ENCODE peak calls at places on chromosomes 4 and X, in ten cellular contexts. Q, Y, U, S, I, X, W, T, C and B are unnamed samples.

GRCh38 chrX:120790118-120790517 is 85.5 kb downstream of the CT47B1 start:
- DNase-seq in U (no peak), Q (peak; percentile 12), X (no peak), S (peak; percentile 83), C (peak; percentile 78), W (peak; percentile 68), T (no peak), Y (no peak), I (peak; percentile 23), B (no peak)

GRCh38 chrX:30278365-30278764 is 30.8 kb downstream of the NR0B1 start:
- DNase-seq in X (no peak), Y (no peak), T (no peak), U (no peak), C (no peak), W (peak; percentile 42), S (peak; percentile 84), I (no peak), Q (no peak), B (no peak)

GRCh38 chr4:128390475-128390996 is 102.9 kb upstream of the PGRMC2 start:
- DNase-seq in I (no peak), Y (no peak), U (no peak), T (no peak), W (no peak), Q (no peak), C (no peak), X (no peak), S (no peak), B (no peak)

GRCh38 chrX:27917713-27918500 is 63.3 kb downstream of the DCAF8L1 start:
- DNase-seq in Q (no peak), C (no peak), T (no peak), I (no peak), Y (no peak), X (no peak), W (no peak), S (no peak), U (no peak), B (no peak)

GRCh38 chr4:19678763-19679162 is 572.9 kb upstream of the SLIT2 start:
- DNase-seq in T (no peak), W (peak; percentile 94), Y (no peak), Q (no peak), I (no peak), X (no peak), U (no peak), S (peak; percentile 61), C (no peak), B (no peak)

GRCh38 chrX:69305333-69306062 is 140.2 kb upstream of the PJA1 start:
- DNase-seq in C (peak; percentile 89), W (no peak), X (no peak), S (no peak), U (no peak), Y (peak; percentile 39), I (no peak), T (no peak), Q (no peak), B (peak; percentile 52)

GRCh38 chr4:7811536-7812190 is 128.0 kb downstream of the AFAP1 start:
- DNase-seq in Y (no peak), I (no peak), S (no peak), Q (peak; percentile 57), W (peak; percentile 62), X (peak; percentile 63), T (no peak), U (no peak), C (peak; percentile 61), B (peak; percentile 84)

GRCh38 chr4:169270810-169271691 is at the start of gene SH3RF1:
- DNase-seq in C (peak; percentile 92), T (peak; percentile 73), Q (peak; percentile 88), Y (peak; percentile 85), W (peak; percentile 88), S (peak; percentile 72), U (peak; percentile 93), X (peak; percentile 93), I (peak; percentile 89), B (peak; percentile 95)

GRCh38 chr4:130172156-130172555 is 1076.2 kb downstream of the C4orf33 start:
- DNase-seq in Y (no peak), T (no peak), C (no peak), Q (no peak), S (peak; percentile 88), I (no peak), U (no peak), X (no peak), W (no peak), B (no peak)

GRCh38 chr4:140098481-140099132 is 55.4 kb downstream of the MAML3 start:
- DNase-seq in Q (no peak), T (no peak), U (no peak), Y (no peak), C (no peak), S (peak; percentile 82), I (no peak), W (peak; percentile 87), X (no peak), B (no peak)

DNA sequence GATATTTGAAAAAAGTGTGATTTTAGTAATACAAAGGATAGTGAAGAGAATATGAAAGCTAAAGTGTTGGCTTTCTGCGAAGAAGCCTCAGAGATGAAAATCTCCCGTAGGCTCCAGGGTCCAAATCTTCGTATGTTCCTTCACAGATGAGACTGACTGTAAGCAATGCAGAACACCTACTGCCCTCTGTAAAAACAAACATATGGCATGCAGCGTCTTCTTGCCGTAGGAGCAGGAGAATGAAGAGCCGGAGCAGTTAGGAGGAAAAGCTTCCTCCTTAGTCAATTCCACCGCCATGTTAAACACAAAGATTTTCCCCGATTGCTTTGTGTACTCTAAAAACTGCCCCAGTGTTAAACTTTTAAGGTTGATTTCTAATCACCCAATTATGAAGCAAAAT is 22.5 kb downstream of the RWDD4 start:
- DNase-seq in T (no peak), I (no peak), S (no peak), W (no peak), C (no peak), Y (no peak), X (no peak), U (no peak), Q (peak; percentile 14), B (no peak)
- TF ChIP-seq CTCF in T (no peak), I (no peak), S (no peak), W (no peak), C (no peak), Y (no peak), X (no peak), U (peak; percentile 34), Q (no peak), B (no peak)

GRCh38 chrX:104270212-104270611 is 15.5 kb upstream of the ESX1 start:
- DNase-seq in W (no peak), I (peak; percentile 11), T (no peak), U (no peak), X (no peak), Y (no peak), Q (no peak), C (peak; percentile 37), S (no peak), B (no peak)

DNA sequence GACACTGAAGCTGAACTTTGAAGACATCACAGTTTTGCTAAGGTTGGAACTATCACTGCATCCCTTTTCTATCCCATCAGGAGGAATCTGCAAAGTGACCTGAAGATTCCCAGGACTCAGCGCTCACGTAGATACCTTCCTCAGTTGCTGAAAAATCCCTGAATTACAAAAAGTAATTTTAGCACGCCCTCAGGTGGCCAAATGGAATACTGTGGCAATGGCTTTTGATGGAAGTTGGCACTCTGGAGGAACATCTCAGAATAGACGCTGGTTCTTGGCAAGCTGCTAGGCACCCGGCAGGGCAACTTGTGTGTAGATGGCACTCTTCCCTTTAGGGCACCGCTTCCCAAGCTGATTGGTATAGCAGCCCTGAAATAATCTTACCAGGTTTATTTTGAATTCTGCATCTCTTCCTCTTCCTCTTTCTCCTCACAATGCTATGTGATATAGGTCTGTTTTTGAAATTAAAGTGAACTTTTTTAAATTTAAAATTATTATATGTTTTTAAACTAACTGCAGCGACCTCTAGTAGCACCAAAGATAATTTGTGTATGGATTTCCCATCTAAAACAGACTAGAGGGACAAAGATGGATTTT is 16.3 kb upstream of the ESX1 start:
- DNase-seq in S (peak; percentile 42), W (no peak), T (no peak), Q (peak; percentile 14), U (peak; percentile 60), Y (peak; percentile 43), C (peak; percentile 65), I (peak; percentile 49), X (no peak), B (no peak)
- TF ChIP-seq CTCF in S (peak; percentile 68), W (peak; percentile 51), T (peak; percentile 60), Q (no peak), U (peak; percentile 63), Y (peak; percentile 60), C (peak; percentile 72), I (peak; percentile 55), X (no peak), B (peak; percentile 42)

GRCh38 chr4:10013722-10014121 is 7.6 kb downstream of the SLC2A9 start:
- DNase-seq in X (no peak), C (peak; percentile 75), W (no peak), S (peak; percentile 25), U (peak; percentile 74), T (no peak), Y (peak; percentile 71), Q (peak; percentile 80), I (peak; percentile 43), B (no peak)

GRCh38 chr4:10017037-10017893 is 4.0 kb downstream of the SLC2A9 start:
- DNase-seq in Y (no peak), I (no peak), W (no peak), C (no peak), U (peak; percentile 74), S (no peak), Q (no peak), T (no peak), X (no peak), B (no peak)

GRCh38 chr4:10011885-10012284 is 9.4 kb downstream of the SLC2A9 start:
- DNase-seq in S (no peak), X (no peak), Y (no peak), U (no peak), Q (no peak), C (no peak), W (no peak), I (no peak), T (no peak), B (no peak)

GRCh38 chr4:10016169-10016568 is 5.1 kb downstream of the SLC2A9 start:
- DNase-seq in W (no peak), Y (no peak), I (no peak), C (no peak), U (no peak), Q (no peak), T (no peak), X (no peak), S (no peak), B (no peak)

DNA sequence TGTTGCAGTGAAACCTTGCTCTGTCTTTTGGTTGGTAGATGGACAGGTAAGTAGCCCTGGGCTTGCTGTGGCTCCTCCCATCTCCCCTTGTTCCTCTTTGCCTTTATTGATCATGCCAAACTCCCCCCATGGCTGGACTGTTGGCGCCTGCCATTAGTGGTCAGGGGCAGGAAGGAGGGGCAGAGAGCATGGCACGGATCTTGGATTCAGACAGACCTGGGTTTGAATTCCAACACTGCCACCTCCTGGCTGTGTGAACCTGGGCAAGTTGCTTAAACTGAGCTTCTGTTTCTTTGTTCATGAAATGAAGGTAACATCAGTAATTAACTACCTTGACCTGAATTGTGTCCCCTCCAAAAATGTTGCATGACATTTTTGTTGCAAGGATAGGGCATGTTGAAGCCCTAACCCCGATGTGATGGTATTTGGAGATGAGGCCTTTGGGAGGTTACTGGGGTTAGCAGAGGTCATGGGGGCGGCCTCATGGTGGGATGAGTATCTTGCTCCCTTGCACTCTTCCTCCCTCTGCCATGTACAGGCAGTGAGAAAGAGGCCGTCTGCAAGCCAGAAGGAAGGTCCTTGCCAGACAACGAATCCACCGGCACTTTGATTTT is 6.0 kb downstream of the SLC2A9 start:
- DNase-seq in Y (peak; percentile 51), U (peak; percentile 66), X (peak; percentile 55), I (peak; percentile 43), Q (peak; percentile 63), C (peak; percentile 72), W (peak; percentile 39), T (no peak), S (peak; percentile 51), B (no peak)
- TF ChIP-seq CTCF in Y (peak; percentile 27), U (peak; percentile 71), X (no peak), I (peak; percentile 44), Q (peak; percentile 71), C (peak; percentile 76), W (peak; percentile 45), T (no peak), S (peak; percentile 50), B (peak; percentile 47)

GRCh38 chrX:40468033-40468979 is 112.5 kb upstream of the ATP6AP2 start:
- DNase-seq in I (peak; percentile 10), W (peak; percentile 59), Q (peak; percentile 59), X (no peak), Y (no peak), C (peak; percentile 72), U (peak; percentile 42), T (no peak), S (peak; percentile 11), B (no peak)
- TF ChIP-seq CTCF in I (peak; percentile 9), W (no peak), Q (peak; percentile 53), X (no peak), Y (no peak), C (peak; percentile 44), U (peak; percentile 33), T (no peak), S (peak; percentile 8), B (peak; percentile 37)